ENCODE peak calls at places on chromosomes 5 and 9, in nine cellular contexts. P is HT1080; K is WTC11; C is T47D; H is NCI-H1694; B is A172; M is uterus; O is activated CD8-positive, alpha-beta memory T cell treated with anti-CD3 and anti-CD28 coated beads for 48 hours; V is myocyte. F is an unnamed sample.

GRCh38 chr9:122227576-122227903 is 1.2 kb downstream of the LHX6 start:
- DNase-seq in P (no peak), K (no peak), C (no peak), H (no peak), B (no peak), M (no peak), O (no peak), V (no peak), F (no peak)

GRCh38 chr5:1244255-1244654 is 19.1 kb downstream of the SLC6A18 start:
- DNase-seq in P (no peak), K (no peak), C (no peak), H (no peak), B (no peak), M (no peak), O (no peak), V (no peak), F (no peak)

GRCh38 chr5:12920527-12920926 is 1016.3 kb upstream of the CTNND2 start:
- DNase-seq in P (peak), K (no peak), C (no peak), H (no peak), B (peak), M (no peak), O (no peak), V (no peak), F (no peak)

GRCh38 chr5:98750693-98751092 is 22.8 kb upstream of the RGMB start:
- DNase-seq in P (peak), K (peak), C (no peak), H (no peak), B (peak), M (no peak), O (no peak), V (no peak), F (no peak)

GRCh38 chr5:156259618-156260017 is 67.3 kb upstream of the SGCD start:
- DNase-seq in P (no peak), K (no peak), C (no peak), H (no peak), B (peak), M (no peak), O (no peak), V (no peak), F (no peak)

GRCh38 chr5:177510567-177511053 is 984 bp upstream of the DOK3 start:
- DNase-seq in P (no peak), K (no peak), C (no peak), H (no peak), B (no peak), M (no peak), O (no peak), V (no peak), F (no peak)

GRCh38 chr9:138037140-138037539 is 159.6 kb downstream of the CACNA1B start:
- DNase-seq in P (no peak), K (no peak), C (no peak), H (no peak), B (no peak), M (no peak), O (no peak), V (no peak), F (no peak)

GRCh38 chr9:79573697-79573976 is 1.9 kb downstream of the TLE4 start:
- DNase-seq in P (no peak), K (no peak), C (no peak), H (no peak), B (no peak), M (no peak), O (no peak), V (peak), F (no peak)

GRCh38 chr9:91100878-91101450 is 260.8 kb downstream of the AUH start:
- DNase-seq in P (no peak), K (no peak), C (no peak), H (no peak), B (no peak), M (peak), O (no peak), V (no peak), F (no peak)

F was measured in kidney glomerular epithelial cell.